ENCODE peak calls at places on chromosomes 16 and 17, in four cellular contexts. R is stimulated activated CD4-positive, alpha-beta T cell treated with anti-CD3 and anti-CD28 coated beads, Interleukin-2, amount 100 ng/mL, for 24 hours; O is activated T-cell treated with anti-CD3 and anti-CD28 coated beads, Interleukin-2, amount 50 U/mL, for 72 hours; Y is putamen. C is an unnamed sample.

GRCh38 chr16:1560866-1561265 is 27.4 kb downstream of the TMEM204 start:
- DNase-seq in O (no peak), Y (no peak), R (no peak), C (no peak)

GRCh38 chr17:34306466-34306865 is 12.8 kb upstream of the CCL8 start:
- DNase-seq in Y (no peak), R (no peak), O (no peak), C (no peak)

GRCh38 chr16:57999971-58000705 is at the start of gene ZNF319:
- DNase-seq in R (no peak), Y (no peak), O (peak), C (no peak)

GRCh38 chr17:31754239-31754945 is 104.7 kb downstream of the COPRS start:
- DNase-seq in O (no peak), Y (no peak), R (no peak), C (peak)

GRCh38 chr16:77117687-77118086 is 73.3 kb upstream of the MON1B start:
- DNase-seq in Y (no peak), O (no peak), R (no peak), C (no peak)

GRCh38 chr16:9340402-9341095 is 249.1 kb downstream of the HAPSTR1 start:
- DNase-seq in O (no peak), R (no peak), Y (peak), C (no peak)

GRCh38 chr16:13036600-13036999 is 135.2 kb downstream of the SHISA9 start:
- DNase-seq in R (peak), O (peak), Y (no peak), C (peak)

GRCh38 chr16:66372078-66372897 is 5.8 kb downstream of the CDH5 start:
- DNase-seq in O (no peak), R (no peak), Y (no peak), C (no peak)

GRCh38 chr16:10080031-10080772 is 102.0 kb downstream of the GRIN2A start:
- DNase-seq in O (no peak), R (no peak), Y (peak), C (peak)

GRCh38 chr16:88770459-88771293 is 14.3 kb downstream of the PIEZO1 start:
- DNase-seq in Y (no peak), R (peak), O (peak), C (peak)

GRCh38 chr17:45282683-45283644 is 21.1 kb upstream of the SPATA32 start:
- DNase-seq in O (no peak), R (no peak), Y (no peak), C (no peak)

GRCh38 chr16:11303405-11304138 is 22.4 kb upstream of the PRM1 start:
- DNase-seq in O (no peak), Y (no peak), R (no peak), C (no peak)

GRCh38 chr16:73057369-73058210 is 9.7 kb upstream of the ZFHX3 start:
- DNase-seq in R (peak), Y (no peak), O (peak), C (no peak)

GRCh38 chr16:53768593-53768992 is 64.6 kb downstream of the FTO start:
- DNase-seq in R (no peak), Y (no peak), O (peak), C (no peak)

GRCh38 chr16:48535831-48536599 is 74.0 kb downstream of the N4BP1 start:
- DNase-seq in R (no peak), O (peak), Y (no peak), C (no peak)

GRCh38 chr17:63479495-63480184 is 2.8 kb downstream of the ACE start:
- DNase-seq in R (no peak), Y (no peak), O (no peak), C (no peak)

GRCh38 chr17:29645516-29646051 is 22.9 kb upstream of the CORO6 start:
- DNase-seq in R (no peak), O (no peak), Y (no peak), C (no peak)

GRCh38 chr17:44907696-44908470 is 7.4 kb downstream of the GFAP start:
- DNase-seq in Y (no peak), R (no peak), O (no peak), C (no peak)

GRCh38 chr17:21372256-21372954 is 3.8 kb upstream of the KCNJ12 start:
- DNase-seq in R (no peak), O (no peak), Y (no peak), C (no peak)

GRCh38 chr17:31453896-31454295 is 62.4 kb downstream of the RAB11FIP4 start:
- DNase-seq in Y (no peak), O (no peak), R (no peak), C (no peak)

GRCh38 chr16:1491327-1491726 is 1.8 kb upstream of the TELO2 start:
- DNase-seq in R (no peak), O (no peak), Y (no peak), C (no peak)

GRCh38 chr16:23296994-23297393 is 5.1 kb upstream of the SCNN1B start:
- DNase-seq in Y (no peak), O (no peak), R (peak), C (no peak)

GRCh38 chr17:48261297-48261880 is 153.8 kb downstream of the SNX11 start:
- DNase-seq in R (peak), O (no peak), Y (no peak), C (no peak)

GRCh38 chr17:78665952-78666920 is 89.0 kb upstream of the DNAH17 start:
- DNase-seq in O (peak), Y (no peak), R (peak), C (no peak)

GRCh38 chr16:27326738-27327585 is 13.2 kb downstream of the IL4R start:
- DNase-seq in Y (peak), R (peak), O (peak), C (peak)

GRCh38 chr16:71746442-71747046 is 22.0 kb upstream of the PHLPP2 start:
- DNase-seq in Y (no peak), R (no peak), O (peak), C (no peak)

GRCh38 chr16:56228476-56228875 is 37.2 kb downstream of the GNAO1 start:
- DNase-seq in O (no peak), R (no peak), Y (no peak), C (no peak)

GRCh38 chr16:56551796-56552738 is 12.8 kb upstream of the MT4 start:
- DNase-seq in Y (peak), O (no peak), R (no peak), C (no peak)

GRCh38 chr16:76194621-76195015 is 82.6 kb upstream of the CNTNAP4 start:
- DNase-seq in Y (no peak), O (no peak), R (no peak), C (peak)

GRCh38 chr17:82791532-82791931 is 39.7 kb downstream of the TBCD start:
- DNase-seq in O (no peak), Y (no peak), R (no peak), C (peak)

GRCh38 chr17:76515291-76515949 is 14.2 kb upstream of the RHBDF2 start:
- DNase-seq in O (peak), Y (no peak), R (peak), C (peak)

GRCh38 chr17:81057079-81057730 is 22.3 kb downstream of the BAIAP2 start:
- DNase-seq in R (no peak), Y (no peak), O (no peak), C (no peak)

GRCh38 chr17:41393294-41393693 is 4.1 kb downstream of the KRT31 start:
- DNase-seq in Y (no peak), R (no peak), O (no peak), C (no peak)

GRCh38 chr16:82082543-82083244 is 47.6 kb downstream of the HSD17B2 start:
- DNase-seq in O (peak), Y (no peak), R (no peak), C (peak)

GRCh38 chr17:58232707-58233156 is 5.7 kb upstream of the LPO start:
- DNase-seq in R (peak), Y (peak), O (peak), C (peak)

GRCh38 chr16:84672276-84673202 is 24.2 kb downstream of the KLHL36 start:
- DNase-seq in R (peak), O (peak), Y (peak), C (no peak)

GRCh38 chr17:77456951-77457548 is 316.3 kb downstream of the SEC14L1 start:
- DNase-seq in O (peak), R (peak), Y (no peak), C (no peak)

GRCh38 chr17:77143306-77143705 is 2.5 kb downstream of the SEC14L1 start:
- DNase-seq in Y (no peak), R (no peak), O (no peak), C (no peak)

C was measured in kidney epithelial cell.